ENCODE peak calls at places on chromosomes 2 and 18, in five cellular contexts. B, Z, P, E and V are unnamed samples.
A peak's percentile ranks its signal among the peaks of the same experiment; 100 is the strongest.

GRCh38 chr18:2559249-2559648 is 12.1 kb downstream of the METTL4 start:
- DNase-seq in B (no peak), Z (no peak), P (no peak), E (no peak), V (no peak)

GRCh38 chr18:42706618-42707017 is 408.9 kb downstream of the RIT2 start:
- DNase-seq in E (no peak), P (no peak), B (peak; percentile 39), Z (no peak), V (no peak)

GRCh38 chr2:223051580-223052375 is at the start of gene KCNE4:
- DNase-seq in P (no peak), B (peak; percentile 27), Z (peak; percentile 78), E (peak; percentile 36), V (peak; percentile 72)

GRCh38 chr2:224359569-224359968 is 42.3 kb downstream of the FAM124B start:
- DNase-seq in P (no peak), E (no peak), Z (peak; percentile 9), B (peak; percentile 75), V (no peak)

GRCh38 chr2:27350106-27350693 is 6.4 kb downstream of the GTF3C2 start:
- DNase-seq in Z (no peak), P (no peak), E (no peak), B (no peak), V (no peak)

GRCh38 chr18:8609711-8610441 is 639 bp downstream of the RAB12 start:
- DNase-seq in P (no peak), B (no peak), E (peak; percentile 26), Z (no peak), V (no peak)

GRCh38 chr18:33656889-33657288 is 78.9 kb downstream of the ASXL3 start:
- DNase-seq in E (no peak), P (no peak), Z (no peak), B (no peak), V (no peak)

GRCh38 chr18:832085-832681 is 20.1 kb upstream of the YES1 start:
- DNase-seq in Z (peak; percentile 37), E (peak; percentile 22), P (no peak), B (peak; percentile 87), V (no peak)

GRCh38 chr18:22169011-22169888 is at the start of gene GATA6:
- DNase-seq in E (peak; percentile 89), B (peak; percentile 88), Z (peak; percentile 89), P (peak; percentile 77), V (peak; percentile 63)

GRCh38 chr2:171675810-171676345 is 11.4 kb upstream of the DYNC1I2 start:
- DNase-seq in B (peak; percentile 3), Z (no peak), E (no peak), P (no peak), V (no peak)

GRCh38 chr18:31246460-31246859 is 71.5 kb upstream of the DSG1 start:
- DNase-seq in E (no peak), Z (no peak), B (no peak), P (no peak), V (no peak)

GRCh38 chr2:222052934-222053367 is 245.8 kb downstream of the PAX3 start:
- DNase-seq in P (no peak), Z (no peak), B (peak; percentile 92), E (no peak), V (no peak)

GRCh38 chr2:72289283-72289682 is 141.6 kb upstream of the CYP26B1 start:
- DNase-seq in P (no peak), E (no peak), B (no peak), Z (peak; percentile 74), V (peak; percentile 36)

GRCh38 chr18:57437782-57438668 is 2.9 kb downstream of the ONECUT2 start:
- DNase-seq in B (peak; percentile 96), Z (peak; percentile 60), E (no peak), P (peak; percentile 76), V (peak; percentile 22)

GRCh38 chr18:48007955-48008701 is 77.7 kb upstream of the SMAD2 start:
- DNase-seq in E (peak; percentile 68), B (peak; percentile 93), Z (peak; percentile 32), P (peak; percentile 85), V (no peak)

GRCh38 chr2:23350026-23350791 is 34.8 kb upstream of the KLHL29 start:
- DNase-seq in P (no peak), E (no peak), B (no peak), Z (peak; percentile 22), V (no peak)

GRCh38 chr2:216936954-216937357 is 77.1 kb upstream of the TNP1 start:
- DNase-seq in P (no peak), E (peak; percentile 38), B (no peak), Z (no peak), V (no peak)

GRCh38 chr18:5238371-5238758 is 41.3 kb upstream of the AKAIN1 start:
- DNase-seq in E (peak; percentile 44), B (peak; percentile 38), P (peak; percentile 40), Z (no peak), V (no peak)

GRCh38 chr18:29184654-29185053 is 1007.7 kb upstream of the CDH2 start:
- DNase-seq in B (no peak), Z (peak; percentile 66), P (no peak), E (no peak), V (no peak)

GRCh38 chr18:50190236-50190635 is 4.7 kb downstream of the MYO5B start:
- DNase-seq in B (no peak), E (no peak), Z (peak; percentile 10), P (no peak), V (no peak)

GRCh38 chr18:57150828-57151227 is 3.9 kb downstream of the BOD1L2 start:
- DNase-seq in B (peak; percentile 61), E (peak; percentile 15), Z (no peak), P (peak; percentile 26), V (no peak)

GRCh38 chr2:174465327-174465726 is 21.5 kb downstream of the GPR155 start:
- DNase-seq in P (no peak), E (no peak), B (peak; percentile 70), Z (peak; percentile 15), V (peak; percentile 7)
- TF ChIP-seq CTCF in P (no peak), E (peak; percentile 42), B (peak; percentile 65), Z (no peak), V (no peak)

GRCh38 chr2:25714740-25715139 is 41.4 kb upstream of the DTNB start:
- DNase-seq in E (no peak), P (no peak), Z (peak; percentile 20), B (peak; percentile 37), V (peak; percentile 23)
- TF ChIP-seq CTCF in E (no peak), P (no peak), Z (peak; percentile 9), B (peak; percentile 53), V (no peak)

GRCh38 chr2:74886811-74887210 is 52.9 kb downstream of the HK2 start:
- DNase-seq in Z (no peak), E (no peak), P (no peak), B (no peak), V (peak; percentile 12)
- TF ChIP-seq CTCF in Z (no peak), E (no peak), P (no peak), B (peak; percentile 49), V (peak; percentile 41)

GRCh38 chr2:44967056-44967455 is 25.6 kb downstream of the SIX3 start:
- DNase-seq in P (no peak), B (no peak), E (no peak), Z (no peak), V (no peak)

GRCh38 chr2:44965684-44966083 is 24.2 kb downstream of the SIX3 start:
- DNase-seq in P (no peak), E (no peak), B (no peak), Z (peak; percentile 35), V (no peak)

GRCh38 chr2:44962176-44962695 is 20.7 kb downstream of the SIX3 start:
- DNase-seq in E (no peak), B (no peak), P (no peak), Z (no peak), V (no peak)

GRCh38 chr2:44960871-44961270 is 19.4 kb downstream of the SIX3 start:
- DNase-seq in B (no peak), Z (no peak), E (no peak), P (no peak), V (no peak)

GRCh38 chr2:44964704-44965343 is 23.3 kb downstream of the SIX3 start:
- DNase-seq in B (peak; percentile 78), P (no peak), E (no peak), Z (no peak), V (no peak)
- TF ChIP-seq CTCF in B (peak; percentile 39), P (peak; percentile 44), E (no peak), Z (peak; percentile 31), V (peak; percentile 66)

GRCh38 chr2:239583879-239584859 is 183.3 kb upstream of the HDAC4 start:
- DNase-seq in Z (no peak), B (no peak), P (no peak), E (no peak), V (no peak)
- TF ChIP-seq CTCF in Z (no peak), B (no peak), P (no peak), E (no peak), V (no peak)

GRCh38 chr2:219252570-219252899 is 508 bp upstream of the TUBA4B start:
- DNase-seq in E (no peak), B (no peak), P (no peak), Z (no peak), V (no peak)

GRCh38 chr2:219252900-219253752 is at the start of gene TUBA4B:
- DNase-seq in E (peak; percentile 44), Z (peak; percentile 26), P (no peak), B (peak; percentile 81), V (peak; percentile 35)

GRCh38 chr2:219254590-219255219 is 987 bp upstream of the TUBA4A start:
- DNase-seq in P (no peak), B (no peak), Z (peak; percentile 58), E (no peak), V (peak; percentile 28)

GRCh38 chr2:219252084-219252483 is 959 bp upstream of the TUBA4B start:
- DNase-seq in Z (no peak), B (no peak), E (no peak), P (no peak), V (no peak)

DNA sequence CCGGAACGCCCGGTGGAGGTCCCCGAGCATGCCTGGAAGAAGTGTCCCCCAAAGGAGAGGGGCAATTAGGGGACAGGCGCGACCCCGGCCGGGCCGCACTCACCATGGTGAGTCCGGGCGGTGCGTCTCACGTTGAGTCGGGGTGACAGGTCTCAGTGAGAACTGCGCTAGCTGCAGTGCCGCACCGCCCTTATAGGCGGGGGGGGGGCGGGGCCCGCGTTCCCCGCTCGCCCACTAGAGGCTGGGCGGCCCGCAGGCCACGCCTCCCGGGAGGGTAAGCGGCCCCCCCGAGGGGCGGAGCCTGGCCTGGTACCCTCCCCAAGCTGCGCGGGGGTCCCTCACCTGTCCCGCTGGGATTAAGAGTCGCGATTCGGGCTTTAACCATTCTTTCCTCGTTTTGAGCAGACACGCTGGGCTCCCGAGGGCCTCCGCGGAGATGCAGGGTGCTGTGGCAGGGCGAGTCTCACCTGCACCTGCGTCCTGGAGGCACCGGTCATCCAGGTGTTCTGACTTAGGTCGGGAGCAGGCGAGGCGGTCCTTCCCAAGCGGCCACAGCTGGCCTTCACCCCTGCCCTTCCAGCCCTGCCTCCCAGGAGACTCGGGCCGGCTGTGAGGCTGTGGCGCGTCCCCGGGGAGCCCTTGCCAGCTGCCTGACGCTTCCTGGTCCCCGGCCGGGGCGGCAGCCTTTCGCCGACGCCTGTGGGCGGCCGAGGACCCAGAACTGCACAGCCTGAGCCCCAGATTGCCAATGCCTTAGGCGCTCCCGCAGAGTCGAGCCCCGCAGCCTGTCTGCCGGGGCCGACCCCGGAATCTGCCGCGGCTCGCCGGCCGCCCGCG is at the start of gene TUBA4A:
- DNase-seq in Z (peak; percentile 46), P (peak; percentile 57), E (peak; percentile 86), B (peak; percentile 86), V (no peak)
- TF ChIP-seq CTCF in Z (no peak), P (no peak), E (peak; percentile 25), B (no peak), V (no peak)